ENCODE peak calls at places on chromosomes 12 and 14, in ten cellular contexts. S is adrenal gland; K is CD4-positive, alpha-beta memory T cell; P is SK-N-SH; O is thyroid gland; U is HCT116; T is colonic mucosa; W is uterus; A is pancreas; V is cardiac muscle cell. J is an unnamed sample. For H3K4me1, the result is how much of the 10 kb centered on the place peaks cover.

GRCh38 chr12:32126720-32127119 is 20.1 kb downstream of the BICD1 start:
- DNase-seq in S (no peak), K (no peak), P (no peak), O (no peak), U (no peak), T (no peak), W (no peak), A (no peak), V (no peak), J (no peak)

GRCh38 chr14:33331176-33331949 is 392.7 kb downstream of the NPAS3 start:
- DNase-seq in S (no peak), K (no peak), P (no peak), O (no peak), U (no peak), T (no peak), W (no peak), A (no peak), V (no peak), J (no peak)

GRCh38 chr14:105180598-105181528 is at the start of gene NUDT14:
- DNase-seq in S (peak), K (peak), P (peak), O (peak), U (peak), T (peak), W (no peak), A (peak), V (peak), J (peak)

GRCh38 chr14:84323963-84324362 is 1206.0 kb upstream of the FLRT2 start:
- DNase-seq in S (no peak), K (no peak), P (no peak), O (no peak), U (no peak), T (no peak), W (no peak), A (no peak), V (no peak), J (no peak)

GRCh38 chr14:59905193-59905592 is 14.8 kb upstream of the LRRC9 start:
- DNase-seq in S (no peak), K (no peak), P (no peak), O (no peak), U (no peak), T (no peak), W (no peak), A (no peak), V (no peak), J (no peak)

GRCh38 chr14:96267336-96267735 is 11.3 kb downstream of the BDKRB1 start:
- DNase-seq in S (no peak), K (no peak), P (peak), O (peak), U (no peak), T (no peak), W (peak), A (no peak), V (peak), J (peak)

GRCh38 chr12:57456737-57457490 is 1.8 kb downstream of the INHBE start:
- DNase-seq in S (no peak), K (no peak), P (no peak), O (no peak), U (no peak), T (no peak), W (no peak), A (no peak), V (no peak), J (no peak)

GRCh38 chr12:118850244-118850825 is 131.0 kb upstream of the SRRM4 start:
- DNase-seq in S (no peak), K (no peak), P (peak), O (peak), U (peak), T (no peak), W (no peak), A (no peak), V (no peak), J (no peak)

GRCh38 chr12:111775205-111776193 is 8.8 kb downstream of the ALDH2 start:
- DNase-seq in S (peak), K (no peak), P (peak), O (peak), U (no peak), T (peak), W (peak), A (no peak), V (peak), J (peak)

GRCh38 chr14:86450075-86450474 is 920.1 kb downstream of the FLRT2 start:
- DNase-seq in S (no peak), K (no peak), P (no peak), O (no peak), U (no peak), T (no peak), W (no peak), A (no peak), V (no peak), J (no peak)

GRCh38 chr14:21891921-21892320 is 218.3 kb upstream of the OR4E1 start:
- DNase-seq in S (no peak), K (no peak), P (no peak), O (no peak), U (no peak), T (no peak), W (no peak), A (no peak), V (no peak), J (no peak)

GRCh38 chr14:92917041-92917940 is 5.7 kb upstream of the CHGA start:
- DNase-seq in S (no peak), K (no peak), P (peak), O (no peak), U (no peak), T (no peak), W (no peak), A (no peak), V (no peak), J (no peak)

GRCh38 chr12:591167-591570 is 72.1 kb downstream of the NINJ2 start:
- DNase-seq in S (no peak), K (no peak), P (peak), O (no peak), U (no peak), T (no peak), W (no peak), A (peak), V (peak), J (no peak)

GRCh38 chr12:110669193-110669502 is 19.8 kb downstream of the HVCN1 start:
- DNase-seq in S (no peak), K (no peak), P (no peak), O (no peak), U (no peak), T (no peak), W (no peak), A (no peak), V (no peak), J (no peak)

GRCh38 chr14:52937869-52938268 is 13.0 kb downstream of the FERMT2 start:
- DNase-seq in S (no peak), K (no peak), P (no peak), O (no peak), U (no peak), T (no peak), W (no peak), A (no peak), V (no peak), J (no peak)

GRCh38 chr12:110647669-110648068 is 33.7 kb downstream of the TCTN1 start:
- DNase-seq in S (no peak), K (peak), P (no peak), O (no peak), U (no peak), T (no peak), W (no peak), A (no peak), V (no peak), J (no peak)

GRCh38 chr12:96205909-96206308 is 11.7 kb downstream of the ELK3 start:
- DNase-seq in S (no peak), K (peak), P (no peak), O (no peak), U (no peak), T (no peak), W (no peak), A (no peak), V (no peak), J (no peak)
- H3K4me1 ChIP-seq in S (under half), K (half or more), P (under half), O (under half), U (under half), T (under half), W (under half), A (under half), V (under half), J (under half)

GRCh38 chr12:117100851-117101673 is 1.8 kb upstream of the TESC start:
- DNase-seq in S (no peak), K (no peak), P (no peak), O (peak), U (no peak), T (no peak), W (no peak), A (no peak), V (no peak), J (no peak)

GRCh38 chr12:117100251-117100650 is 1.0 kb upstream of the TESC start:
- DNase-seq in S (no peak), K (no peak), P (peak), O (peak), U (peak), T (no peak), W (no peak), A (peak), V (peak), J (no peak)

GRCh38 chr12:117098361-117099217 is 627 bp downstream of the TESC start:
- DNase-seq in S (no peak), K (peak), P (peak), O (peak), U (no peak), T (no peak), W (no peak), A (peak), V (no peak), J (no peak)

GRCh38 chr12:117105902-117106301 is 6.7 kb upstream of the TESC start:
- DNase-seq in S (no peak), K (peak), P (no peak), O (no peak), U (peak), T (peak), W (no peak), A (no peak), V (no peak), J (peak)

GRCh38 chr12:117101953-117102833 is 3.0 kb upstream of the TESC start:
- DNase-seq in S (no peak), K (no peak), P (no peak), O (no peak), U (no peak), T (no peak), W (no peak), A (no peak), V (no peak), J (no peak)
- H3K4me1 ChIP-seq in S (under half), K (under half), P (under half), O (under half), U (under half), T (under half), W (under half), A (under half), V (under half), J (under half)

GRCh38 chr12:50222275-50222783 is 55.2 kb upstream of the CERS5 start:
- DNase-seq in S (peak), K (peak), P (peak), O (peak), U (peak), T (peak), W (peak), A (no peak), V (peak), J (peak)

GRCh38 chr12:50219544-50219943 is 52.4 kb upstream of the CERS5 start:
- DNase-seq in S (no peak), K (no peak), P (no peak), O (no peak), U (no peak), T (no peak), W (no peak), A (no peak), V (no peak), J (no peak)

GRCh38 chr12:50220357-50221061 is 53.3 kb upstream of the CERS5 start:
- DNase-seq in S (peak), K (peak), P (peak), O (no peak), U (no peak), T (no peak), W (no peak), A (no peak), V (no peak), J (peak)

GRCh38 chr12:50221228-50222008 is 54.2 kb upstream of the CERS5 start:
- DNase-seq in S (no peak), K (no peak), P (peak), O (no peak), U (no peak), T (no peak), W (peak), A (no peak), V (peak), J (peak)

DNA sequence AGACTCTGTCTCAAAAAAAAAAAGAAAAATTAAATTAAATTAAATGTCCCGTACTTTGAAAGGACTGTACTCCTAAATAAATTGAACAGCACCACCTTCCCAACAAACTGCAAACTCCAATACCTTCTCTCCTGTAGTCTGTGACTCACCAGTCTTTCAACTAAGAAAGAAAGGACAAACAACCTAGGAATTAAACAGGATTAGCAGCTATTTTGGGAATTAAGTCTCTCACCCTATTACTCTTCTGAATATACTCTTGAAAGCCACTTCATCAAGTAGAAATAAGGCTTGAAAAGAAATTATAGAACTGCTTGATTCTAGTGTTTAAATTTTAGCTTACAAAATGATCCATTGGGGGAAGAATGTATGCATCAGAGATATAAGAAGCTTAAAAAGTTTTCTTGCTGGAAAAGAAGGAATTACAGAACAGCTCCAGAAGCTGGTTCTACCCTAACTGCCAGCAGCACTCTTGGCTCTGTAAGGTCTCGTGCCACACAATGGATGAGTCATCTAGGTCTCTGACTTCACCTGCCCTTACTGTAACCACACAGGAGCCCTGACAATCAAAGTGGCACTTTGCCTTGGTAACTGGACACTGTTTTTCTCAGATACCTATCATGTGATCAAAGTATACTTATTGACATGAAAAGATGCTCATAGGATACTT is 57.0 kb upstream of the CERS5 start:
- DNase-seq in S (peak), K (peak), P (no peak), O (peak), U (peak), T (no peak), W (no peak), A (no peak), V (no peak), J (peak)
- H3K4me1 ChIP-seq in S (under half), K (under half), P (under half), O (under half), U (half or more), T (under half), W (under half), A (under half), V (under half), J (under half)

GRCh38 chr12:105658389-105658788 is 327.9 kb downstream of the C12orf75 start:
- DNase-seq in S (no peak), K (no peak), P (no peak), O (no peak), U (no peak), T (no peak), W (no peak), A (no peak), V (no peak), J (no peak)
- H3K4me1 ChIP-seq in S (under half), K (under half), P (under half), O (under half), U (under half), T (under half), W (under half), A (under half), V (under half), J (under half)

GRCh38 chr12:50110762-50111416 is 1.1 kb upstream of the COX14 start:
- DNase-seq in S (peak), K (no peak), P (no peak), O (peak), U (no peak), T (peak), W (peak), A (peak), V (peak), J (peak)
- H3K4me1 ChIP-seq in S (under half), K (under half), P (under half), O (under half), U (under half), T (under half), W (under half), A (under half), V (under half), J (under half)

DNA sequence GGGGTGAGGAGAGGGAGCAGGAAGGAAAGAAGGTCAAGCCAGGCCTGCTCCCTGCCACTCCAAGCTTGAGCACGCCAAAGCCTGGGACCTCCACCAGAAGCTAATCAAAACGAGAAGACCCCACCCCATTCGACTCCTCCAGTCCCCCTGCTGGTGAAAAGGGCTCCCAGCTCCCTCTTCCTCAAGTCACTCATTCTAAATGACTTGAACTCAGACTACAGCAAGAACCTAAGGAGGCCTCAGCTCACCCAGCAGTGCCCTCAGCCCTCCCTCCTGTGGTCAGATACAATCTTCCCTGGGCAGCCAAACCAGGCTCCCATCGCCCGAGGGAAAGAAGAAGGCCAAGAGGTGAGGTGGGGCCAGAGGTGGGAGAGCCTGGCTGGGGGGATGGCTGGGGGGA is 17.4 kb downstream of the HDAC7 start:
- DNase-seq in S (no peak), K (no peak), P (peak), O (no peak), U (no peak), T (no peak), W (no peak), A (no peak), V (no peak), J (no peak)
- H3K4me1 ChIP-seq in S (under half), K (half or more), P (under half), O (half or more), U (under half), T (under half), W (under half), A (under half), V (under half), J (under half)

GRCh38 chr12:41743835-41744234 is 400.8 kb downstream of the GXYLT1 start:
- DNase-seq in S (no peak), K (no peak), P (no peak), O (no peak), U (no peak), T (no peak), W (no peak), A (no peak), V (no peak), J (no peak)

GRCh38 chr12:41745593-41745992 is 399.1 kb downstream of the GXYLT1 start:
- DNase-seq in S (no peak), K (no peak), P (no peak), O (no peak), U (no peak), T (no peak), W (no peak), A (no peak), V (no peak), J (no peak)
- H3K4me1 ChIP-seq in S (under half), K (under half), P (under half), O (under half), U (under half), T (under half), W (under half), A (under half), V (under half), J (under half)

GRCh38 chr14:61519106-61519505 is 176.2 kb upstream of the HIF1A start:
- DNase-seq in S (no peak), K (no peak), P (no peak), O (no peak), U (no peak), T (no peak), W (no peak), A (no peak), V (no peak), J (no peak)
- H3K4me1 ChIP-seq in S (under half), K (half or more), P (under half), O (half or more), U (under half), T (under half), W (under half), A (under half), V (under half), J (under half)

DNA sequence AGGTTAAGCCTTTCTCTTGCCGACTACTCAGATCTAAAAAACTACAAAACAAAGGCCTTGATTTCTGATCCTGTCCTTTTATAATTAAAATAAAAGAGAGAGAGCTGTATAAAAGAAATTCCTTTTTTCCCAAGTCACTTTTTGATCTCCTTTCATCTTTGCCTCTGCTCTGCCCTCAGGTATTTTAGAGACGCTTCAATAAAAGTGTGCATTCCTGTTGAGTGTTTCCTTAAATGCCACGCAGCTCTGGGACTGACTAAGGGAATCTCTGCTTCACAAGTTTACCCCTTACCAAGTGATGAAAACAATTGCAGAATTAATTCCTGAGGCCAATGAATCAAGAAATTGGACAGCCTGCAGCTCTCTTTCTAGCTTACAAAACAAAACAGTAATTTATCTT is 1109.8 kb downstream of the TMTC2 start:
- DNase-seq in S (no peak), K (no peak), P (no peak), O (no peak), U (peak), T (no peak), W (no peak), A (no peak), V (peak), J (no peak)
- H3K4me1 ChIP-seq in S (under half), K (under half), P (under half), O (under half), U (under half), T (under half), W (under half), A (under half), V (under half), J (under half)